ENCODE peak calls at places on chromosomes 1 and 21, in five cellular contexts. One of them, this sample, is unnamed.

GRCh38 chr1:205041998-205042910 is 758 bp upstream of the CNTN2 start:
- DNase-seq in fibroblast of lung: no peak
- DNase-seq in ascending aorta: no peak
- DNase-seq in astrocyte: no peak
- DNase-seq in ovary: no peak
- DNase-seq in this sample: no peak

GRCh38 chr21:26443867-26444266 is 129.2 kb downstream of the CYYR1 start:
- DNase-seq in ovary: no peak
- DNase-seq in astrocyte: peak
- DNase-seq in ascending aorta: no peak
- DNase-seq in fibroblast of lung: no peak
- DNase-seq in this sample: no peak

GRCh38 chr1:40532844-40533424 is 1.5 kb downstream of the ZNF684 start:
- DNase-seq in ovary: no peak
- DNase-seq in fibroblast of lung: peak
- DNase-seq in ascending aorta: no peak
- DNase-seq in astrocyte: peak
- DNase-seq in this sample: no peak

GRCh38 chr1:29707796-29708195 is 471.5 kb downstream of the PTPRU start:
- DNase-seq in fibroblast of lung: no peak
- DNase-seq in astrocyte: no peak
- DNase-seq in ovary: no peak
- DNase-seq in ascending aorta: no peak
- DNase-seq in this sample: no peak

GRCh38 chr21:26795866-26796329 is 49.3 kb downstream of the ADAMTS1 start:
- DNase-seq in ovary: peak
- DNase-seq in fibroblast of lung: peak
- DNase-seq in astrocyte: peak
- DNase-seq in ascending aorta: no peak
- DNase-seq in this sample: peak

GRCh38 chr1:246262281-246262680 is 244.8 kb downstream of the SMYD3 start:
- DNase-seq in ovary: no peak
- DNase-seq in ascending aorta: no peak
- DNase-seq in astrocyte: no peak
- DNase-seq in fibroblast of lung: no peak
- DNase-seq in this sample: no peak

GRCh38 chr1:38561699-38562098 is 297.9 kb downstream of the RRAGC start:
- DNase-seq in fibroblast of lung: no peak
- DNase-seq in ascending aorta: no peak
- DNase-seq in astrocyte: no peak
- DNase-seq in ovary: no peak
- DNase-seq in this sample: no peak

GRCh38 chr1:173364827-173365226 is 112.3 kb upstream of the PRDX6 start:
- DNase-seq in ovary: no peak
- DNase-seq in fibroblast of lung: no peak
- DNase-seq in ascending aorta: no peak
- DNase-seq in astrocyte: no peak
- DNase-seq in this sample: no peak

GRCh38 chr1:22681564-22682276 is 28.7 kb downstream of the C1QB start:
- DNase-seq in astrocyte: no peak
- DNase-seq in ovary: no peak
- DNase-seq in ascending aorta: no peak
- DNase-seq in fibroblast of lung: no peak
- DNase-seq in this sample: no peak

GRCh38 chr1:9840176-9840575 is 16.4 kb upstream of the CLSTN1 start:
- DNase-seq in fibroblast of lung: no peak
- DNase-seq in ascending aorta: no peak
- DNase-seq in astrocyte: no peak
- DNase-seq in ovary: no peak
- DNase-seq in this sample: no peak

GRCh38 chr1:89974211-89974610 is 20.7 kb upstream of the ZNF326 start:
- DNase-seq in ascending aorta: no peak
- DNase-seq in astrocyte: no peak
- DNase-seq in ovary: no peak
- DNase-seq in fibroblast of lung: no peak
- DNase-seq in this sample: no peak

GRCh38 chr1:46675549-46676314 is 4.1 kb downstream of the TEX38 start:
- DNase-seq in ovary: no peak
- DNase-seq in ascending aorta: no peak
- DNase-seq in astrocyte: no peak
- DNase-seq in fibroblast of lung: no peak
- DNase-seq in this sample: no peak

GRCh38 chr21:15415541-15416261 is 314.1 kb upstream of the USP25 start:
- DNase-seq in fibroblast of lung: no peak
- DNase-seq in astrocyte: peak
- DNase-seq in ovary: no peak
- DNase-seq in ascending aorta: no peak
- DNase-seq in this sample: no peak
- H3K27ac ChIP-seq in fibroblast of lung: no peak
- H3K27ac ChIP-seq in astrocyte: no peak
- H3K27ac ChIP-seq in ovary: no peak
- H3K27ac ChIP-seq in ascending aorta: no peak
- H3K27ac ChIP-seq in this sample: no peak

GRCh38 chr1:8047112-8047511 is 21.0 kb upstream of the ERRFI1 start:
- DNase-seq in ascending aorta: no peak
- DNase-seq in astrocyte: peak
- DNase-seq in fibroblast of lung: peak
- DNase-seq in ovary: no peak
- DNase-seq in this sample: no peak
- H3K27ac ChIP-seq in ascending aorta: peak
- H3K27ac ChIP-seq in astrocyte: peak
- H3K27ac ChIP-seq in fibroblast of lung: peak
- H3K27ac ChIP-seq in ovary: no peak
- H3K27ac ChIP-seq in this sample: peak

GRCh38 chr1:210792250-210792649 is 341.7 kb downstream of the KCNH1 start:
- DNase-seq in ascending aorta: no peak
- DNase-seq in fibroblast of lung: no peak
- DNase-seq in astrocyte: no peak
- DNase-seq in ovary: no peak
- DNase-seq in this sample: no peak
- H3K27ac ChIP-seq in ascending aorta: no peak
- H3K27ac ChIP-seq in fibroblast of lung: no peak
- H3K27ac ChIP-seq in astrocyte: no peak
- H3K27ac ChIP-seq in ovary: no peak
- H3K27ac ChIP-seq in this sample: no peak

DNA sequence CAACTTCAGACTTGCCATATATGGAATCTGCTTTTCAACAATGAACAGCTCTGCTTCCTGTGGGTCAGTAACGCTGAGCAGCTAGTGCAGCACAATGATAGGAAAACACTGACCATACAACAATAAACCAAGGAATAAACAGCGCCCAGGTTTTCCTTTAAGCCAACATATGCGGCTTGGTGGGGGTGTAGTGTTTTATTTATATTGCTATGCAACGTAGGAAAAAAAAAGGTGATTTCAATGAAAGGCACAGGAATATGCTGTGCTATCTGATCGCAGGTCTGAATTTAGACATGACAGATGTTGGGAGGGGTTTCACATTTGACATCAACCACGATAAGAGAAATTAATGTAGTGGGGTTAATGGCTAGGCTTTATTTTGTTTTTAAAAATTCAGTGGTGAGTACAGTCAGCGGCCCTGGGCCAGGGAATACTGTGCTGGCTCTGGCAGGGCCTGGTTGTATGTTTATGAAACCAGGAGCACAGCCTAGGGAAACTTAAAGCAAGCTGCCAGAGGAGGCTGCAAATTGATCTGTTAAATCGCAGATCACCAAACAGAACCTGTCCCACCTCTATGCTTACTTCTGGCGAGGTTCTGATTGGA is 4.3 kb downstream of the TSPAN2 start:
- DNase-seq in astrocyte: peak
- DNase-seq in ovary: no peak
- DNase-seq in fibroblast of lung: no peak
- DNase-seq in ascending aorta: no peak
- DNase-seq in this sample: no peak
- H3K27ac ChIP-seq in astrocyte: no peak
- H3K27ac ChIP-seq in ovary: no peak
- H3K27ac ChIP-seq in fibroblast of lung: no peak
- H3K27ac ChIP-seq in ascending aorta: peak
- H3K27ac ChIP-seq in this sample: peak

GRCh38 chr1:21311016-21311415 is 20.8 kb upstream of the ECE1 start:
- DNase-seq in astrocyte: no peak
- DNase-seq in fibroblast of lung: no peak
- DNase-seq in ovary: no peak
- DNase-seq in ascending aorta: no peak
- DNase-seq in this sample: no peak
- H3K27ac ChIP-seq in astrocyte: no peak
- H3K27ac ChIP-seq in fibroblast of lung: no peak
- H3K27ac ChIP-seq in ovary: no peak
- H3K27ac ChIP-seq in ascending aorta: no peak
- H3K27ac ChIP-seq in this sample: peak

GRCh38 chr21:38814126-38815059 is 8.7 kb downstream of the ETS2 start:
- DNase-seq in astrocyte: no peak
- DNase-seq in ovary: no peak
- DNase-seq in fibroblast of lung: no peak
- DNase-seq in ascending aorta: no peak
- DNase-seq in this sample: peak
- H3K27ac ChIP-seq in astrocyte: peak
- H3K27ac ChIP-seq in ovary: no peak
- H3K27ac ChIP-seq in fibroblast of lung: peak
- H3K27ac ChIP-seq in ascending aorta: peak
- H3K27ac ChIP-seq in this sample: no peak

GRCh38 chr21:31580866-31581276 is 78.6 kb upstream of the SOD1 start:
- DNase-seq in astrocyte: peak
- DNase-seq in ascending aorta: no peak
- DNase-seq in ovary: no peak
- DNase-seq in fibroblast of lung: peak
- DNase-seq in this sample: no peak

GRCh38 chr21:31573217-31573616 is 86.3 kb upstream of the SOD1 start:
- DNase-seq in astrocyte: no peak
- DNase-seq in ascending aorta: no peak
- DNase-seq in ovary: no peak
- DNase-seq in fibroblast of lung: no peak
- DNase-seq in this sample: no peak

GRCh38 chr21:31571879-31572278 is 87.6 kb upstream of the SOD1 start:
- DNase-seq in ascending aorta: no peak
- DNase-seq in astrocyte: no peak
- DNase-seq in ovary: no peak
- DNase-seq in fibroblast of lung: no peak
- DNase-seq in this sample: no peak

GRCh38 chr21:31576428-31576827 is 83.1 kb upstream of the SOD1 start:
- DNase-seq in ascending aorta: no peak
- DNase-seq in fibroblast of lung: no peak
- DNase-seq in astrocyte: peak
- DNase-seq in ovary: no peak
- DNase-seq in this sample: no peak

GRCh38 chr21:31577280-31577679 is 82.2 kb upstream of the SOD1 start:
- DNase-seq in astrocyte: no peak
- DNase-seq in ascending aorta: no peak
- DNase-seq in fibroblast of lung: no peak
- DNase-seq in ovary: no peak
- DNase-seq in this sample: no peak
- H3K27ac ChIP-seq in astrocyte: no peak
- H3K27ac ChIP-seq in ascending aorta: no peak
- H3K27ac ChIP-seq in fibroblast of lung: no peak
- H3K27ac ChIP-seq in ovary: no peak
- H3K27ac ChIP-seq in this sample: no peak

GRCh38 chr1:54640361-54640760 is 1.2 kb upstream of the MROH7 start:
- DNase-seq in ascending aorta: no peak
- DNase-seq in astrocyte: no peak
- DNase-seq in ovary: no peak
- DNase-seq in fibroblast of lung: no peak
- DNase-seq in this sample: no peak
- H3K27ac ChIP-seq in ascending aorta: no peak
- H3K27ac ChIP-seq in astrocyte: no peak
- H3K27ac ChIP-seq in ovary: no peak
- H3K27ac ChIP-seq in fibroblast of lung: no peak
- H3K27ac ChIP-seq in this sample: no peak

GRCh38 chr1:213686003-213686582 is 301.7 kb upstream of the PROX1 start:
- DNase-seq in ascending aorta: no peak
- DNase-seq in fibroblast of lung: no peak
- DNase-seq in astrocyte: no peak
- DNase-seq in ovary: no peak
- DNase-seq in this sample: no peak
- H3K27ac ChIP-seq in ascending aorta: no peak
- H3K27ac ChIP-seq in fibroblast of lung: no peak
- H3K27ac ChIP-seq in astrocyte: no peak
- H3K27ac ChIP-seq in ovary: no peak
- H3K27ac ChIP-seq in this sample: no peak

GRCh38 chr1:15962176-15962575 is 13.7 kb downstream of the ZBTB17 start:
- DNase-seq in ovary: no peak
- DNase-seq in fibroblast of lung: no peak
- DNase-seq in astrocyte: no peak
- DNase-seq in ascending aorta: no peak
- DNase-seq in this sample: no peak
- H3K27ac ChIP-seq in ovary: no peak
- H3K27ac ChIP-seq in fibroblast of lung: no peak
- H3K27ac ChIP-seq in astrocyte: no peak
- H3K27ac ChIP-seq in ascending aorta: peak
- H3K27ac ChIP-seq in this sample: peak